ENCODE peak calls at places on chromosomes 7 and 10, in five cellular contexts. I, G, E, V and C are unnamed samples.

GRCh38 chr7:132035517-132036362 is 479.3 kb upstream of the PODXL start:
- ATAC-seq in E (no peak), I (no peak), V (no peak), G (no peak), C (no peak)

GRCh38 chr7:82373890-82374289 is 69.7 kb downstream of the CACNA2D1 start:
- ATAC-seq in E (no peak), G (no peak), V (no peak), I (no peak), C (no peak)

GRCh38 chr7:149883452-149883861 is 9.7 kb downstream of the ATP6V0E2 start:
- ATAC-seq in I (peak), G (peak), E (peak), V (peak), C (peak)

GRCh38 chr7:74579800-74580685 is 77.5 kb upstream of the GTF2I start:
- ATAC-seq in G (peak), E (peak), V (peak), I (peak), C (peak)

GRCh38 chr7:87797395-87797794 is 78.8 kb downstream of the SLC25A40 start:
- ATAC-seq in E (no peak), I (no peak), G (no peak), V (no peak), C (no peak)

GRCh38 chr10:5319863-5320262 is 44.9 kb upstream of the UCN3 start:
- ATAC-seq in I (no peak), G (no peak), V (no peak), E (no peak), C (no peak)

GRCh38 chr7:151716339-151716722 is 160.6 kb downstream of the PRKAG2 start:
- ATAC-seq in V (no peak), E (peak), G (peak), I (peak), C (no peak)

GRCh38 chr7:18552943-18553584 is 57.5 kb downstream of the HDAC9 start:
- ATAC-seq in I (no peak), G (peak), E (no peak), V (no peak), C (no peak)

GRCh38 chr7:17205850-17206353 is 92.5 kb upstream of the AHR start:
- ATAC-seq in E (peak), V (no peak), G (peak), I (no peak), C (no peak)

GRCh38 chr7:142739927-142740492 is 9.3 kb upstream of the PRSS1 start:
- ATAC-seq in E (peak), V (no peak), I (peak), G (peak), C (no peak)

GRCh38 chr10:35640474-35640873 is 1.6 kb downstream of the FZD8 start:
- ATAC-seq in E (peak), V (peak), I (peak), G (peak), C (peak)

GRCh38 chr10:35910234-35910633 is 268.1 kb upstream of the FZD8 start:
- ATAC-seq in I (no peak), V (peak), G (no peak), E (no peak), C (no peak)

GRCh38 chr7:37352974-37353948 is 95.4 kb downstream of the ELMO1 start:
- ATAC-seq in G (peak), E (peak), I (no peak), V (no peak), C (no peak)

GRCh38 chr10:20811131-20811530 is 86.0 kb downstream of the NEBL start:
- ATAC-seq in G (no peak), E (no peak), I (no peak), V (no peak), C (no peak)

GRCh38 chr10:78577673-78578072 is 491.1 kb upstream of the ZMIZ1 start:
- ATAC-seq in G (no peak), V (no peak), I (no peak), E (peak), C (no peak)

DNA sequence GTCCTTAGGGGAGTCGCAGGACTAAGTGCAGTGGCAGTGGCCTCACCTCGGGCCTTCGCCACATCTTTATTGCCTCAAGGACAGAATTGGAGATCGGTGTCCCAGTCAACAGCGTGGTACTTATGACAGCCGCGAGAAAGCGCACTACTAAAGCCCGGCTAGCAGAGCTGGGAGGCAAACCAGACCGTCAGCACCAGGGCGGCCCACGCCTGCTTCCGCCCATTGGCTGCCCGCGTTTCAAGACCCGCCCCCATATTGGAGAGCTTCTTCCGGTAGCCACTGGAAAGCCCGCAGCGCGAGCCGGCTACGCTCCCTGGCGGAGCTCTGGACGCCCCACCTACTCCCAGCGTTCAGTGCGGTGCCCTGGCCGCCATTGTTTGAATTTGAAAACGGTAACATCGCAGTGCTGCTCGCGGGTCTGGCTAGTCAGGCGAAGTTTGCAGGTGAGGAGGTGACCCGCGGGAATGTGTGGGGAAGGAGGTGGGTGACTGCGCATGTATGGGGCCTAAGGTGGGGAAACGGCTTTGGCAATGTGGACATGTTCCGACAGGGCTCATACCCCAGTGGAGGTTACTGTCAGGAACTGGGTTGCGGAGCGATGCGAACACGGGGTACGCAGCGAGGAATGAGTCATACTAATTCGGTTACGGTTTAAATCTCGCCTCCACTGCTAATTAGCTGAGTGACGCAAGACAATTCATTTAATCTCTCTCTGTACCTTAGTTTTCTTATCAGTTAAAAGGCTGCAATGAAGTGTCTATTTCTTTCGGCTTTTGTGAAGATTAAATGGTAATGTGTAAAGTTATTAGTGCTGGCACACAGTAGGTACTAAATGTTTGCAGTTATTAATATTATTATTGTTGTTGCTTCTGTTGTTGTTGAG is at the start of gene KIF20B:
- ATAC-seq in E (peak), I (peak), G (peak), V (peak), C (peak)
- TF ChIP-seq POLR2A in E (peak), I (peak), G (peak), V (peak), C (peak)

GRCh38 chr10:102502029-102502336 is 529 bp downstream of the ACTR1A start:
- ATAC-seq in V (peak), G (peak), E (peak), I (peak), C (peak)

GRCh38 chr10:102502337-102503151 is at the start of gene ACTR1A:
- ATAC-seq in E (peak), V (peak), G (peak), I (peak), C (peak)

GRCh38 chr10:102504976-102505300 is 1.2 kb downstream of the SUFU start:
- ATAC-seq in E (no peak), I (no peak), V (no peak), G (no peak), C (no peak)

GRCh38 chr10:102504179-102504975 is 605 bp downstream of the SUFU start:
- ATAC-seq in G (no peak), E (no peak), I (no peak), V (no peak), C (no peak)

GRCh38 chr10:102503264-102504178 is at the start of gene SUFU:
- ATAC-seq in E (peak), G (peak), V (peak), I (peak), C (peak)
- TF ChIP-seq POLR2A in E (peak), G (peak), V (peak), I (no peak), C (peak)

GRCh38 chr10:7410800-7411670 is at the start of gene SFMBT2:
- ATAC-seq in V (peak), I (peak), G (peak), E (peak), C (peak)
- TF ChIP-seq POLR2A in V (no peak), I (no peak), G (peak), E (no peak), C (no peak)

GRCh38 chr7:116953372-116953726 is at the start of gene ST7:
- ATAC-seq in G (peak), V (peak), E (peak), I (peak), C (peak)
- TF ChIP-seq POLR2A in G (no peak), V (peak), E (peak), I (peak), C (no peak)

GRCh38 chr10:45418859-45419672 is 45.0 kb downstream of the ALOX5 start:
- ATAC-seq in V (peak), G (peak), E (peak), I (peak), C (peak)
- TF ChIP-seq POLR2A in V (no peak), G (no peak), E (no peak), I (peak), C (peak)